ENCODE peak calls at places on chromosomes 16 and 17, in nine cellular contexts. I is A549, P is stomach, X is body of pancreas, R is tibial nerve, A is lower leg skin, B is Peyer's patch, Z is HCT116, Q is adrenal gland. T is an unnamed sample.

GRCh38 chr16:13702614-13703013 is 217.3 kb upstream of the ERCC4 start:
- DNase-seq in I (no peak), P (no peak), X (peak), R (no peak), A (no peak), B (no peak), Z (no peak), Q (no peak), T (no peak)

GRCh38 chr16:22217890-22218730 is 12.0 kb downstream of the EEF2K start:
- DNase-seq in I (peak), P (no peak), X (no peak), R (no peak), A (no peak), B (no peak), Z (no peak), Q (no peak), T (peak)

GRCh38 chr17:79915850-79916430 is 76.7 kb upstream of the CBX4 start:
- DNase-seq in I (peak), P (peak), X (peak), R (no peak), A (no peak), B (peak), Z (peak), Q (no peak), T (peak)

GRCh38 chr17:57206928-57207327 is 49.4 kb upstream of the MSI2 start:
- DNase-seq in I (no peak), P (no peak), X (no peak), R (no peak), A (no peak), B (no peak), Z (no peak), Q (no peak), T (no peak)

GRCh38 chr17:19378416-19379293 is at the start of gene MAPK7:
- DNase-seq in I (no peak), P (no peak), X (no peak), R (no peak), A (peak), B (peak), Z (no peak), Q (no peak), T (peak)

GRCh38 chr17:17736205-17737183 is 55.2 kb downstream of the RAI1 start:
- DNase-seq in I (no peak), P (peak), X (no peak), R (no peak), A (no peak), B (no peak), Z (no peak), Q (peak), T (no peak)

GRCh38 chr16:10895053-10895946 is 18.3 kb downstream of the CIITA start:
- DNase-seq in I (peak), P (no peak), X (peak), R (peak), A (no peak), B (no peak), Z (no peak), Q (peak), T (peak)

GRCh38 chr16:56202036-56202435 is 10.7 kb downstream of the GNAO1 start:
- DNase-seq in I (no peak), P (peak), X (no peak), R (no peak), A (no peak), B (no peak), Z (no peak), Q (no peak), T (no peak)

GRCh38 chr17:29612404-29613370 is 10.0 kb downstream of the CORO6 start:
- DNase-seq in I (no peak), P (no peak), X (no peak), R (no peak), A (no peak), B (no peak), Z (no peak), Q (no peak), T (no peak)

GRCh38 chr16:58392215-58393137 is at the start of gene GINS3:
- DNase-seq in I (peak), P (peak), X (peak), R (peak), A (peak), B (peak), Z (peak), Q (peak), T (peak)
- TF ChIP-seq POLR2A in I (peak), P (no peak), X (no peak), R (no peak), A (no peak), B (no peak), Z (no peak), Q (peak), T (peak)

GRCh38 chr17:4318596-4318995 is 47.9 kb downstream of the UBE2G1 start:
- DNase-seq in I (no peak), P (no peak), X (no peak), R (no peak), A (no peak), B (no peak), Z (no peak), Q (no peak), T (no peak)
- TF ChIP-seq POLR2A in I (no peak), P (no peak), X (no peak), R (no peak), A (no peak), B (no peak), Z (no peak), Q (no peak), T (no peak)

DNA sequence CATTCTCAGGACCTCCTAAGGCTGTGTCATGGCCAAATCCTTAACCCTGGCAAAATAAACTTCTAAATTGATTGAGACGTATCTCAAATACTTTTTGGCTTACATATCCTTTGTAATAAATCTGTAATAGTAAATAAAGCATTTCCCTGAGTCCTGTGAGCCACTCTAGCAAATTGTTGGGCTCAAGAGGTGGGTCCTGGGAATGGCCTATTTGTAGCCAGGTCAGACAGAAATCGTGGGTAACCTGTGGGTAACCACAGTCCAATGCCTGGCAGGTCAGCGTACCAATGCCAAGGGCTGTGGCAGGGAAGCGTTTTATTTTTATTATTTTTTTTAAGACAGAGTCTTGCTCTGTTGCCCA is 12.0 kb upstream of the UBE2I start:
- DNase-seq in I (no peak), P (no peak), X (no peak), R (no peak), A (no peak), B (no peak), Z (no peak), Q (no peak), T (no peak)
- TF ChIP-seq POLR2A in I (no peak), P (no peak), X (no peak), R (no peak), A (no peak), B (no peak), Z (no peak), Q (no peak), T (no peak)

DNA sequence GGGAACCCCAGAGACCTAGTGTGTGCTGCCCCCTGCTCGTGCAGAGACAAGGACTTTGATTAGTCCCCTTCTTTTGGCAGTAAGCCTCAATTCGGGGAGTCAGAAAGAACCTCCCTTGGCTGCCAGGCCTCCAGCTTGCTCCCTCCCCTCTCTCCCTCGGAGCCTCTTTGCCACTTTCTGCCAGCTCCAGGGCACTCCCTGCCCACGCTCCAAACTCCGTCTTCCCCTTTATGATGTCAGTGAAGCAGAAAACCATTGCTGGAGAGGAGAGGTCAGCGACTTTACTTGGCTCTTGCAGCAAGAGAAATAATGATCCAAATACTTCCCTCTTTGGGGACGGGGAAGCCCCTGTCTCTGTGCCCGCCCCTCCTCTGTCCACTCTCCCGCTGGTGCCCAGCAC is 28.1 kb downstream of the TTYH2 start:
- DNase-seq in I (no peak), P (no peak), X (no peak), R (peak), A (no peak), B (no peak), Z (no peak), Q (peak), T (no peak)
- TF ChIP-seq POLR2A in I (no peak), P (no peak), X (no peak), R (no peak), A (no peak), B (no peak), Z (no peak), Q (no peak), T (no peak)

DNA sequence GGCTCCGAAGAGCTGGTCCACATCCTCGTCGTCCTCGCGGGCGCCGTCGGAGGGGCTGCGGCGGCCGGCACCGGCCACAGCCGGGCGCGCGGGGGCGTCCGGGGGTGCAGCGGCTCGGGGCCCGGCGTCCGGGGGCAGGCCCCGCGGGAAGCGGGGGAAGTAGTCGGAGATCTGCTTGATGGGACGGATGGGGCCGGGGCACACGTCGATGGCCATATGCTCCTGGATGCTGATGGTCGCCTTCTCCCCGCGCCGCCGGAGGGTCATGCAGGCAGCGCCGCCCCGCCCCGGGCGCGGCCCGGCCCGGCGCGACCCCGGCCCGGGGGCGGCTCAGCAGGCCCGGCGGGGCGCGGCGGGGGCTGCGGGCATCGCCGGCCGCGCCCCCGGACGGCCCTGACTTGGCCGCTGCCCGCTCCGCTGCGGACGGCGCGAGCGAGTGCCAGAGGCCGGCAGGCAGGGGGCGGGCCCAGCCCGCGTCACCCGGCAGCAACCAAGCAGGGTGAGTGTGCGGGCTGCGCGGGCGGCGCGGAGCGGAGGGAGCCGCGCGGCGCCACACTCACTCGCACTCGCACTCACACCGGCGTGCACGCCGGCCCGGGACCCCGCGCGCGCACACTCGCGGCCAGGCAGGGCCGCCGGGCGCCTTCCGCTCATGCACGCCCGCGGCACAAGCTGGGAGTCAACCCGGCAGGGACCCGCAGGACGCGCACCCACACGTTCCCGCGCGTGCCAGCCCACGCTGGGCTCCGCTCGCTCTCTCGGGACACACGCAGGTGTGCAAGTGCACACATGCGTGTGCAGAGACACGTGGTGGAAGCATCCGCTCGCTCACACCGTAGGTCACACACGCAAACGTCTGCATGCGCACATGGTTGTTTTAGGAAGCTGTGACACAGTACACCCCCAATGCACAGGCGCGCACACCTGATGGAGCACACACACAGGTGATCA is at the start of gene DOC2B:
- DNase-seq in I (peak), P (peak), X (peak), R (no peak), A (no peak), B (no peak), Z (peak), Q (peak), T (no peak)
- TF ChIP-seq POLR2A in I (peak), P (no peak), X (peak), R (no peak), A (no peak), B (no peak), Z (no peak), Q (no peak), T (no peak)

GRCh38 chr16:2388139-2388874 is 40.9 kb upstream of the CCNF start:
- DNase-seq in I (no peak), P (no peak), X (peak), R (no peak), A (no peak), B (no peak), Z (no peak), Q (no peak), T (no peak)
- TF ChIP-seq POLR2A in I (no peak), P (no peak), X (no peak), R (no peak), A (no peak), B (no peak), Z (no peak), Q (no peak), T (no peak)

GRCh38 chr16:84514874-84515835 is 10.7 kb upstream of the MEAK7 start:
- DNase-seq in I (no peak), P (peak), X (no peak), R (no peak), A (no peak), B (peak), Z (no peak), Q (no peak), T (no peak)
- TF ChIP-seq POLR2A in I (no peak), P (no peak), X (no peak), R (no peak), A (no peak), B (no peak), Z (no peak), Q (no peak), T (no peak)

DNA sequence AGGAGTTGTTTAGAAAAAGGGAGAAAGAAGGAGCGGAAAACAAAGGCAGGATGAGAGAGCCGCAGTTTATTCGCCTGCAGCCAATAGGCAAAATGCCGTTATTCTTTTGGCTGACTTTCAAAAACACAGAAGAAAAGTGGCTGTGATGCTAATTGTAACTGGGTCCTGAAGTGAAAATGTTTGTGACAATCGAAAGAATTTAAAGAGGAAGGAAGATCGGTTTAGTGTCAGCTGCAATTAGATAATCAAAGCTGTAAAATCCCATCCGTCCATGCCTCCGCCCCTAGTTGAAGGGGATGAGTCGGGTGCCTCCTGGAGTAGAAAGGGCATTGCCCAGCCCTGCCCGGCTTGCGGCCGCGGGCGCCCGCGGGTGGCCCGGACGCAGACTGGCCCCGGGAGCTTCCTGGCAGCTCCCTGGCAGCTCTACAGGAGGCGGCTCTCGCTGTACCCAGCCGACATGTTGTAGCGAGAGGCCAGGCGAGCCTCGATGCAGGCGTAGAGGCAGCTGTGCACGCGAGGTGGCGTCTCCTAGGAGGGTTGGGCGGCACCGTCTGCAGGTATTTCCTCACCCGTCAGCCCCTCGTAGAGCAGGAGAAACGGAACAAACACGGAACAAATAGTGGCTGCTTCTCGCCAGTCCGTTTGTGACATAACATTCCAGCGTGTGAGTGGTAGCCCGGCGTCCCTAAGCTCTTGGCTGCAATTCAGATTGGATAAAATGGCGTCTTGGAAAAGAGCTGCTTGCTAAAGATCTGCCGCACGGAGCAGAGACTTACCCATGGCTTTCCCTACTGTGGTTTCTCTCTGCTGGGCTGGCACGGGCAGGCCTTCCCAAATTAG is 82.3 kb downstream of the TNRC6C start:
- DNase-seq in I (peak), P (peak), X (peak), R (peak), A (peak), B (peak), Z (peak), Q (peak), T (peak)
- TF ChIP-seq POLR2A in I (peak), P (no peak), X (no peak), R (peak), A (no peak), B (no peak), Z (peak), Q (peak), T (peak)

GRCh38 chr17:7018331-7018964 is 4.4 kb upstream of the BCL6B start:
- DNase-seq in I (no peak), P (no peak), X (peak), R (peak), A (peak), B (no peak), Z (no peak), Q (peak), T (no peak)
- TF ChIP-seq POLR2A in I (no peak), P (no peak), X (no peak), R (no peak), A (no peak), B (no peak), Z (no peak), Q (peak), T (no peak)

T was measured in erythroblast.